ENCODE peak calls at places on chromosomes 4 and X, in four cellular contexts. V is astrocyte of the cerebellum, E is psoas muscle, C is tibial artery. O is an unnamed sample.

GRCh38 chr4:184815046-184815877 is 10.5 kb downstream of the ACSL1 start:
- DNase-seq in C (peak), E (peak), V (no peak), O (no peak)

GRCh38 chrX:42751573-42751972 is 26.4 kb downstream of the PPP1R2C start:
- DNase-seq in V (no peak), C (no peak), E (no peak), O (no peak)

GRCh38 chrX:70525733-70526132 is 81.1 kb downstream of the DLG3 start:
- DNase-seq in V (no peak), E (no peak), C (no peak), O (no peak)

GRCh38 chr4:88217169-88217568 is 58.7 kb upstream of the ABCG2 start:
- DNase-seq in V (no peak), E (no peak), C (no peak), O (no peak)

GRCh38 chr4:3241905-3242304 is 7.1 kb upstream of the MSANTD1 start:
- DNase-seq in C (no peak), E (no peak), V (no peak), O (peak)

GRCh38 chrX:150449313-150449712 is 86.2 kb downstream of the MAMLD1 start:
- DNase-seq in V (no peak), C (no peak), E (no peak), O (no peak)

GRCh38 chr4:5967783-5968182 is 50.4 kb downstream of the C4orf50 start:
- DNase-seq in E (no peak), C (no peak), V (no peak), O (no peak)

GRCh38 chrX:9878141-9878875 is 88.8 kb upstream of the CLDN34 start:
- DNase-seq in E (no peak), V (no peak), C (no peak), O (no peak)

GRCh38 chr4:57233391-57233790 is 123.2 kb upstream of the IGFBP7 start:
- DNase-seq in C (no peak), E (no peak), V (peak), O (peak)

GRCh38 chr4:120749445-120750151 is 172.9 kb downstream of the PRDM5 start:
- DNase-seq in C (no peak), V (no peak), E (no peak), O (no peak)

GRCh38 chr4:38109896-38110295 is 149.7 kb downstream of the PTTG2 start:
- DNase-seq in E (no peak), C (no peak), V (no peak), O (no peak)

GRCh38 chr4:37245391-37245954 is 930 bp downstream of the NWD2 start:
- DNase-seq in V (no peak), C (no peak), E (no peak), O (no peak)

GRCh38 chr4:48290146-48290772 is 20.6 kb upstream of the TEC start:
- DNase-seq in C (no peak), V (no peak), E (no peak), O (no peak)

GRCh38 chr4:8547108-8547911 is 32.9 kb upstream of the GPR78 start:
- DNase-seq in V (no peak), E (no peak), C (no peak), O (no peak)

GRCh38 chrX:10158279-10158939 is 1.6 kb downstream of the CLCN4 start:
- DNase-seq in C (no peak), V (no peak), E (peak), O (no peak)

GRCh38 chr4:6909113-6909969 is at the start of gene TBC1D14:
- DNase-seq in C (peak), E (peak), V (peak), O (peak)

GRCh38 chr4:180434131-180434895 is 1808.9 kb upstream of the TENM3 start:
- DNase-seq in E (no peak), C (no peak), V (no peak), O (no peak)

GRCh38 chrX:17005712-17006372 is 59.4 kb downstream of the REPS2 start:
- DNase-seq in V (no peak), E (no peak), C (no peak), O (no peak)

GRCh38 chr4:1910643-1911042 is 39.5 kb downstream of the NSD2 start:
- DNase-seq in V (peak), E (no peak), C (no peak), O (peak)

GRCh38 chrX:68686684-68687045 is 39.2 kb downstream of the STARD8 start:
- DNase-seq in C (no peak), E (peak), V (no peak), O (no peak)
- TF ChIP-seq CTCF in C (no peak), E (no peak), V (no peak), O (no peak)

GRCh38 chr4:65669008-65669971 is 999 bp downstream of the EPHA5 start:
- DNase-seq in E (peak), V (peak), C (no peak), O (no peak)

GRCh38 chr4:65671402-65671801 is 1.1 kb upstream of the EPHA5 start:
- DNase-seq in E (no peak), V (no peak), C (no peak), O (no peak)

GRCh38 chr4:65669981-65670330 is 333 bp downstream of the EPHA5 start:
- DNase-seq in V (no peak), E (no peak), C (no peak), O (no peak)

GRCh38 chr4:65668201-65669007 is 1.9 kb downstream of the EPHA5 start:
- DNase-seq in E (peak), V (peak), C (peak), O (no peak)

GRCh38 chr4:65670331-65671031 is at the start of gene EPHA5:
- DNase-seq in E (peak), V (peak), C (peak), O (peak)
- TF ChIP-seq CTCF in E (no peak), V (peak), C (no peak), O (peak)

GRCh38 chrX:80648023-80648422 is 161.7 kb downstream of the BRWD3 start:
- DNase-seq in E (no peak), C (no peak), V (no peak), O (no peak)
- TF ChIP-seq CTCF in E (no peak), C (no peak), V (peak), O (peak)

GRCh38 chrX:99752776-99753175 is 657.3 kb downstream of the PCDH19 start:
- DNase-seq in E (no peak), C (no peak), V (no peak), O (no peak)
- TF ChIP-seq CTCF in E (no peak), C (no peak), V (no peak), O (no peak)